ENCODE peak calls at places on chromosomes 16 and 17, in five cellular contexts. X is breast epithelium, F is HCT116, I is H1, G is HepG2. R is an unnamed sample.

GRCh38 chr16:57576429-57576870 is 34.0 kb downstream of the ADGRG5 start:
- DNase-seq in X (peak; percentile 75), F (peak; percentile 38), I (peak; percentile 92), G (peak; percentile 59), R (no peak)

GRCh38 chr17:80348551-80349436 is 66.2 kb upstream of the ENDOV start:
- DNase-seq in X (peak; percentile 34), F (no peak), I (no peak), G (no peak), R (peak; percentile 48)

GRCh38 chr17:75370288-75370687 is 35.2 kb downstream of the GRB2 start:
- DNase-seq in X (no peak), F (no peak), I (no peak), G (no peak), R (no peak)

GRCh38 chr16:89210904-89211515 is 6.5 kb upstream of the ZNF778 start:
- DNase-seq in X (no peak), F (no peak), I (no peak), G (no peak), R (no peak)

GRCh38 chr16:11254913-11255736 is 879 bp downstream of the SOCS1 start:
- DNase-seq in X (peak; percentile 63), F (no peak), I (no peak), G (no peak), R (no peak)

GRCh38 chr17:28261219-28261618 is 57.8 kb upstream of the TMEM97 start:
- DNase-seq in X (no peak), F (no peak), I (no peak), G (no peak), R (no peak)

GRCh38 chr17:34306466-34306865 is 12.8 kb upstream of the CCL8 start:
- DNase-seq in X (no peak), F (no peak), I (peak; percentile 51), G (no peak), R (no peak)

GRCh38 chr17:38606646-38607611 is 1.2 kb upstream of the SRCIN1 start:
- DNase-seq in X (no peak), F (no peak), I (no peak), G (no peak), R (no peak)

GRCh38 chr17:4708436-4708835 is 2.0 kb upstream of the ARRB2 start:
- DNase-seq in X (no peak), F (no peak), I (peak; percentile 64), G (peak; percentile 72), R (no peak)

GRCh38 chr16:85551319-85551978 is 61.7 kb upstream of the GSE1 start:
- DNase-seq in X (no peak), F (no peak), I (peak; percentile 48), G (no peak), R (no peak)

GRCh38 chr17:78411241-78411855 is 32.9 kb downstream of the PGS1 start:
- DNase-seq in X (no peak), F (no peak), I (no peak), G (no peak), R (no peak)

GRCh38 chr17:41013606-41014005 is 4.7 kb upstream of the KRTAP3-1 start:
- DNase-seq in X (no peak), F (no peak), I (no peak), G (no peak), R (no peak)

GRCh38 chr16:66107661-66108060 is 258.8 kb upstream of the CDH5 start:
- DNase-seq in X (no peak), F (no peak), I (no peak), G (no peak), R (no peak)

GRCh38 chr17:64992325-64992802 is 64.2 kb downstream of the GNA13 start:
- DNase-seq in X (peak; percentile 69), F (peak; percentile 97), I (no peak), G (peak; percentile 59), R (no peak)

GRCh38 chr17:57086069-57086930 is 1.3 kb downstream of the AKAP1 start:
- DNase-seq in X (no peak), F (no peak), I (peak; percentile 63), G (peak; percentile 88), R (peak; percentile 69)

GRCh38 chr16:65117701-65118448 is 4.0 kb downstream of the CDH11 start:
- DNase-seq in X (no peak), F (peak; percentile 0), I (peak; percentile 71), G (peak; percentile 59), R (no peak)

GRCh38 chr16:2967721-2968161 is 1.4 kb upstream of the PAQR4 start:
- DNase-seq in X (no peak), F (no peak), I (peak; percentile 47), G (no peak), R (no peak)

GRCh38 chr16:84582958-84583516 is 34.8 kb downstream of the COTL1 start:
- DNase-seq in X (no peak), F (no peak), I (no peak), G (no peak), R (no peak)

GRCh38 chr17:11645426-11645825 is 47.2 kb downstream of the DNAH9 start:
- DNase-seq in X (no peak), F (no peak), I (no peak), G (no peak), R (no peak)

GRCh38 chr17:75937652-75938051 is 3.2 kb downstream of the FBF1 start:
- DNase-seq in X (no peak), F (no peak), I (no peak), G (no peak), R (no peak)

GRCh38 chr16:56793504-56793903 is 63.6 kb downstream of the NUP93 start:
- DNase-seq in X (no peak), F (no peak), I (no peak), G (peak; percentile 47), R (no peak)

GRCh38 chr16:1782408-1783247 is at the start of the genes NUBP2 and SPSB3:
- DNase-seq in X (peak; percentile 100), F (peak; percentile 100), I (peak; percentile 94), G (peak; percentile 99), R (peak; percentile 100)

GRCh38 chr17:59401725-59402124 is 70.3 kb downstream of the YPEL2 start:
- DNase-seq in X (no peak), F (no peak), I (no peak), G (peak; percentile 85), R (no peak)

GRCh38 chr17:69567130-69567529 is 152.6 kb downstream of the MAP2K6 start:
- DNase-seq in X (no peak), F (no peak), I (no peak), G (no peak), R (no peak)

GRCh38 chr16:89320717-89321501 is 103.4 kb downstream of the ZNF778 start:
- DNase-seq in X (no peak), F (no peak), I (no peak), G (no peak), R (no peak)

GRCh38 chr16:87156195-87156594 is 161.0 kb downstream of the C16orf95 start:
- DNase-seq in X (no peak), F (no peak), I (no peak), G (no peak), R (no peak)

GRCh38 chr17:300881-301280 is 51.7 kb downstream of the RPH3AL start:
- DNase-seq in X (no peak), F (no peak), I (no peak), G (no peak), R (no peak)

GRCh38 chr17:41813039-41813680 is 356 bp downstream of the FKBP10 start:
- DNase-seq in X (no peak), F (no peak), I (no peak), G (no peak), R (no peak)

GRCh38 chr17:79160980-79161621 is 86.5 kb downstream of the ENGASE start:
- DNase-seq in X (no peak), F (no peak), I (no peak), G (no peak), R (no peak)

GRCh38 chr17:1640329-1641064 is 5.0 kb downstream of the SCARF1 start:
- DNase-seq in X (no peak), F (no peak), I (no peak), G (no peak), R (no peak)

GRCh38 chr17:71460943-71461342 is 659.9 kb upstream of the SOX9 start:
- DNase-seq in X (no peak), F (peak; percentile 28), I (peak; percentile 52), G (no peak), R (no peak)

GRCh38 chr17:18234853-18235380 is 9.5 kb downstream of the LLGL1 start:
- DNase-seq in X (no peak), F (no peak), I (no peak), G (no peak), R (peak; percentile 48)
- H3K27ac ChIP-seq in X (peak overlapping the region; percentile 83), F (no peak overlapping the region), I (no peak overlapping the region), G (no peak overlapping the region), R (peak overlapping the region; percentile 55)

DNA sequence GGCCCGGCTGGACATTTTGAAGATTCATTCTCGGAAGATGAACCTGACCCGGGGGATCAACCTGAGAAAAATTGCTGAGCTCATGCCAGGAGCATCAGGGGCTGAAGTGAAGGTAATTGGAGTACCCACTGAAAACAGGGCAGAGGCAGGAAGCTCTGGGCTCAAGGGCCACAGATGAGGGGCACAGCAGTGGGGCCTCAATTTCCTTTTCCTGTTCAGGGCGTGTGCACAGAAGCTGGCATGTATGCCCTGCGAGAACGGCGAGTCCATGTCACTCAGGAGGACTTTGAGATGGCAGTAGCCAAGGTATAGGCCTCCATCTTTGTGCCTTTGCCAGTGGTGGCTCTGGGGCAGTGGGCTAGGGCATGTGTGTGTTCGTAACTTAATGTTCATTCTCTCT is 4.0 kb upstream of the FTSJ3 start:
- DNase-seq in X (no peak), F (no peak), I (no peak), G (no peak), R (no peak)
- TF ChIP-seq POLR2A in X (no peak), F (no peak), I (no peak), G (no peak), R (no peak)

GRCh38 chr17:7951143-7951792 is 19.3 kb downstream of the CNTROB start:
- DNase-seq in X (no peak), F (no peak), I (no peak), G (no peak), R (no peak)
- TF ChIP-seq POLR2AphosphoS5 in X (no peak), F (no peak), I (no peak), G (no peak), R (no peak)

DNA sequence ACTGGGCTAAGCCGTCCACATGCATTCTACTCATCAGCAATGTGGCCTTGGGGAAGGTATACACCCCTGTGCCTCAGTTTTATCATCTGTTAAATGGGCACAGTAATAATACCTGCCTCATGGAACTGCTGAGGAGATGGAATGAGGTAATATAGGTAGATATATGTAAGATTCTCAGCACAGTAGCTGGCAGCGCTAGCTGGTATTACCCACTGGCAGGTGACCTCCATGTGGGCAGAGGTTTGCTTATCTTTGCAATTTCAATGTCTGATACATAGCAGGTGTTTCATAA is 1.2 kb upstream of the SGCA start:
- DNase-seq in X (no peak), F (no peak), I (no peak), G (no peak), R (no peak)
- H3K27ac ChIP-seq in X (peak overlapping the region; percentile 29), F (no peak overlapping the region), I (no peak overlapping the region), G (no peak overlapping the region), R (no peak overlapping the region)